ENCODE peak calls at places on chromosomes 11 and 22, in six cellular contexts. One of them, this sample, is unnamed.

GRCh38 chr11:16825968-16826367 is 87.5 kb downstream of the C11orf58 start:
- DNase-seq in K562: no peak
- DNase-seq in HepG2: no peak
- DNase-seq in H1: no peak
- DNase-seq in GM12878: no peak
- DNase-seq in SK-N-SH: no peak
- DNase-seq in this sample: no peak

GRCh38 chr11:118916842-118917388 is 8.8 kb downstream of the BCL9L start:
- DNase-seq in GM12878: no peak
- DNase-seq in H1: no peak
- DNase-seq in K562: peak; percentile 56
- DNase-seq in SK-N-SH: no peak
- DNase-seq in HepG2: peak; percentile 54
- DNase-seq in this sample: no peak

GRCh38 chr22:30855677-30856518 is 112.7 kb downstream of the MORC2 start:
- DNase-seq in H1: no peak
- DNase-seq in GM12878: no peak
- DNase-seq in K562: no peak
- DNase-seq in SK-N-SH: no peak
- DNase-seq in HepG2: no peak
- DNase-seq in this sample: no peak

GRCh38 chr22:39570665-39571064 is at the start of gene CACNA1I:
- DNase-seq in SK-N-SH: no peak
- DNase-seq in GM12878: no peak
- DNase-seq in H1: no peak
- DNase-seq in HepG2: no peak
- DNase-seq in K562: no peak
- DNase-seq in this sample: no peak

GRCh38 chr11:102138677-102139076 is 28.4 kb downstream of the YAP1 start:
- DNase-seq in SK-N-SH: no peak
- DNase-seq in K562: no peak
- DNase-seq in H1: no peak
- DNase-seq in HepG2: no peak
- DNase-seq in GM12878: no peak
- DNase-seq in this sample: no peak

GRCh38 chr11:57772562-57772961 is 11.0 kb downstream of the CTNND1 start:
- DNase-seq in HepG2: no peak
- DNase-seq in K562: no peak
- DNase-seq in SK-N-SH: no peak
- DNase-seq in GM12878: no peak
- DNase-seq in H1: no peak
- DNase-seq in this sample: no peak

GRCh38 chr11:115963170-115963569 is 459.0 kb upstream of the CADM1 start:
- DNase-seq in HepG2: no peak
- DNase-seq in SK-N-SH: no peak
- DNase-seq in H1: no peak
- DNase-seq in GM12878: no peak
- DNase-seq in K562: no peak
- DNase-seq in this sample: no peak

GRCh38 chr11:65776196-65776595 is 4.6 kb downstream of the AP5B1 start:
- DNase-seq in SK-N-SH: no peak
- DNase-seq in K562: no peak
- DNase-seq in GM12878: no peak
- DNase-seq in HepG2: peak; percentile 43
- DNase-seq in H1: no peak
- DNase-seq in this sample: peak; percentile 97

GRCh38 chr22:49623176-49623575 is 204.5 kb downstream of the BRD1 start:
- DNase-seq in H1: no peak
- DNase-seq in GM12878: no peak
- DNase-seq in HepG2: no peak
- DNase-seq in SK-N-SH: no peak
- DNase-seq in K562: no peak
- DNase-seq in this sample: no peak

GRCh38 chr11:60915250-60915914 is 1.4 kb downstream of the TMEM109 start:
- DNase-seq in SK-N-SH: peak; percentile 65
- DNase-seq in HepG2: no peak
- DNase-seq in GM12878: peak; percentile 69
- DNase-seq in H1: peak; percentile 73
- DNase-seq in K562: peak; percentile 27
- DNase-seq in this sample: peak; percentile 41

GRCh38 chr11:121372671-121373429 is 79.3 kb upstream of the SORL1 start:
- DNase-seq in K562: no peak
- DNase-seq in HepG2: no peak
- DNase-seq in GM12878: peak; percentile 82
- DNase-seq in SK-N-SH: no peak
- DNase-seq in H1: no peak
- DNase-seq in this sample: no peak

GRCh38 chr11:4086584-4087353 is 7.8 kb upstream of the RRM1 start:
- DNase-seq in K562: no peak
- DNase-seq in HepG2: no peak
- DNase-seq in GM12878: no peak
- DNase-seq in SK-N-SH: no peak
- DNase-seq in H1: no peak
- DNase-seq in this sample: no peak

GRCh38 chr11:133041928-133042890 is 490.1 kb downstream of the OPCML start:
- DNase-seq in K562: no peak
- DNase-seq in H1: no peak
- DNase-seq in HepG2: no peak
- DNase-seq in GM12878: no peak
- DNase-seq in SK-N-SH: no peak
- DNase-seq in this sample: no peak

GRCh38 chr11:110349109-110349996 is 52.9 kb upstream of the RDX start:
- DNase-seq in K562: no peak
- DNase-seq in GM12878: peak; percentile 94
- DNase-seq in SK-N-SH: no peak
- DNase-seq in H1: no peak
- DNase-seq in HepG2: no peak
- DNase-seq in this sample: no peak

GRCh38 chr11:106426696-106427095 is 349.2 kb downstream of the AASDHPPT start:
- DNase-seq in H1: no peak
- DNase-seq in K562: no peak
- DNase-seq in HepG2: no peak
- DNase-seq in SK-N-SH: no peak
- DNase-seq in GM12878: no peak
- DNase-seq in this sample: no peak

GRCh38 chr22:22210375-22210774 is 34.2 kb upstream of the VPREB1 start:
- DNase-seq in SK-N-SH: no peak
- DNase-seq in HepG2: no peak
- DNase-seq in GM12878: no peak
- DNase-seq in H1: no peak
- DNase-seq in K562: no peak
- DNase-seq in this sample: no peak

GRCh38 chr11:2156416-2157182 is 4.4 kb downstream of the INS start:
- DNase-seq in GM12878: no peak
- DNase-seq in H1: peak; percentile 97
- DNase-seq in K562: peak; percentile 64
- DNase-seq in SK-N-SH: peak; percentile 96
- DNase-seq in HepG2: peak; percentile 42
- DNase-seq in this sample: peak; percentile 27

GRCh38 chr11:23976776-23977380 is 520.0 kb upstream of the LUZP2 start:
- DNase-seq in HepG2: no peak
- DNase-seq in SK-N-SH: no peak
- DNase-seq in K562: no peak
- DNase-seq in H1: no peak
- DNase-seq in GM12878: no peak
- DNase-seq in this sample: no peak

GRCh38 chr11:72543849-72544535 is 109.7 kb upstream of the CLPB start:
- DNase-seq in H1: no peak
- DNase-seq in SK-N-SH: peak; percentile 39
- DNase-seq in GM12878: no peak
- DNase-seq in HepG2: no peak
- DNase-seq in K562: no peak
- DNase-seq in this sample: no peak

GRCh38 chr22:29028468-29028867 is 33.2 kb downstream of the C22orf31 start:
- DNase-seq in HepG2: no peak
- DNase-seq in GM12878: no peak
- DNase-seq in H1: no peak
- DNase-seq in SK-N-SH: no peak
- DNase-seq in K562: no peak
- DNase-seq in this sample: no peak

GRCh38 chr11:134008593-134008992 is 51.8 kb upstream of the IGSF9B start:
- DNase-seq in SK-N-SH: no peak
- DNase-seq in GM12878: no peak
- DNase-seq in K562: no peak
- DNase-seq in H1: no peak
- DNase-seq in HepG2: no peak
- DNase-seq in this sample: no peak

GRCh38 chr22:38304526-38304925 is 12.7 kb downstream of the CSNK1E start:
- DNase-seq in SK-N-SH: no peak
- DNase-seq in K562: no peak
- DNase-seq in HepG2: no peak
- DNase-seq in H1: no peak
- DNase-seq in GM12878: no peak
- DNase-seq in this sample: no peak

GRCh38 chr11:124946735-124947141 is 7.3 kb upstream of the CCDC15 start:
- DNase-seq in K562: no peak
- DNase-seq in HepG2: no peak
- DNase-seq in H1: no peak
- DNase-seq in GM12878: no peak
- DNase-seq in SK-N-SH: no peak
- DNase-seq in this sample: no peak

GRCh38 chr11:35605691-35606090 is 12.6 kb upstream of the FJX1 start:
- DNase-seq in K562: no peak
- DNase-seq in SK-N-SH: no peak
- DNase-seq in H1: no peak
- DNase-seq in GM12878: no peak
- DNase-seq in HepG2: no peak
- DNase-seq in this sample: no peak

GRCh38 chr11:5713695-5714094 is 22.6 kb upstream of the OR56B1 start:
- DNase-seq in GM12878: no peak
- DNase-seq in K562: peak; percentile 23
- DNase-seq in HepG2: no peak
- DNase-seq in H1: no peak
- DNase-seq in SK-N-SH: no peak
- DNase-seq in this sample: no peak

GRCh38 chr11:5712507-5712906 is 22.9 kb downstream of the TRIM22 start:
- DNase-seq in GM12878: no peak
- DNase-seq in H1: no peak
- DNase-seq in K562: no peak
- DNase-seq in SK-N-SH: no peak
- DNase-seq in HepG2: no peak
- DNase-seq in this sample: no peak
- TF ChIP-seq CTCF in GM12878: peak; percentile 60
- TF ChIP-seq CTCF in H1: no peak
- TF ChIP-seq CTCF in K562: no peak
- TF ChIP-seq CTCF in SK-N-SH: peak; percentile 63
- TF ChIP-seq CTCF in HepG2: no peak
- TF ChIP-seq CTCF in this sample: no peak

DNA sequence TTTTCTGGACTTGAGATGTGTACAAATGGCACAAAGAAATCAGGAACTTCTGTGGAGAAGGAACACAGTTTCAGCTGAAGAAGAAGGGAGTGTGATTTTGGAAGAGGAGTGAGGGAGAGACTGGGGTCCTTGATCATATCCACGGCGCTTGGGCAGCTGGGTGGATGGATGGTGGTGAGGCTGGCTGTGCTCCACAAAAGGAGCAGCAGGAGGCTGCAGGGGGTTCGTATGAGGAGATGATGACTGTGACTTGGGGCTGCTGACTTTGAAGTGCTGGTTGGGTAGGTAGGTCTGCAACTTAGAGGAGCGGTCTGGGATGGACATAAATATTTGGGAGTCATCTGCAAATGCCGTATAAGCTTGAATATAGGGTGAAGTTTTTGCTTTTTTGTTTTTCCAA is 1.3 kb upstream of the DCHS1 start:
- DNase-seq in GM12878: no peak
- DNase-seq in H1: peak; percentile 43
- DNase-seq in K562: no peak
- DNase-seq in HepG2: no peak
- DNase-seq in SK-N-SH: no peak
- DNase-seq in this sample: no peak
- H3K27ac ChIP-seq in GM12878: no peak overlapping the region
- H3K27ac ChIP-seq in H1: no peak overlapping the region
- H3K27ac ChIP-seq in K562: no peak overlapping the region
- H3K27ac ChIP-seq in HepG2: no peak overlapping the region
- H3K27ac ChIP-seq in SK-N-SH: no peak overlapping the region
- H3K27ac ChIP-seq in this sample: no peak overlapping the region

GRCh38 chr11:93741094-93741881 is at the start of the genes C11orf54 and TAF1D:
- DNase-seq in SK-N-SH: peak; percentile 94
- DNase-seq in HepG2: peak; percentile 96
- DNase-seq in H1: peak; percentile 93
- DNase-seq in GM12878: peak; percentile 93
- DNase-seq in K562: peak; percentile 99
- DNase-seq in this sample: peak; percentile 91

GRCh38 chr11:93741882-93742226 is 382 bp downstream of the C11orf54 start:
- DNase-seq in HepG2: peak; percentile 95
- DNase-seq in K562: peak; percentile 59
- DNase-seq in H1: no peak
- DNase-seq in SK-N-SH: no peak
- DNase-seq in GM12878: no peak
- DNase-seq in this sample: no peak

GRCh38 chr11:93738647-93739081 is 2.6 kb downstream of the TAF1D start:
- DNase-seq in HepG2: no peak
- DNase-seq in K562: no peak
- DNase-seq in H1: no peak
- DNase-seq in SK-N-SH: no peak
- DNase-seq in GM12878: no peak
- DNase-seq in this sample: no peak

GRCh38 chr11:93740031-93740801 is 1.1 kb downstream of the TAF1D start:
- DNase-seq in HepG2: peak; percentile 75
- DNase-seq in SK-N-SH: no peak
- DNase-seq in K562: peak; percentile 54
- DNase-seq in GM12878: no peak
- DNase-seq in H1: no peak
- DNase-seq in this sample: peak; percentile 64

DNA sequence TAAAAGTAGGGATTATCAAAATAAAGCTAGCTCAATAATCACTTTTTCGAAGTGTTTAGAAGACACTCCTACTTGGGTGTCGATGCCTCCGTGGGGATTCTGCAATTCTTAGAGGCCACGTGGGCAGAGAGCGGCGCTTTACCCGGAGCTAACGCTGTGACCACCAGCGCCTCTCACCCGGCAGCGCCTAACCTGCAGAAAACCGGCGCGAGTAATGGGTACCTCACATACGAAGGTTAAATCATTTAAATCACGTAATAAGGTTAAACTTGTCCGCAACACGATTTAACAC is 547 bp downstream of the TAF1D start:
- DNase-seq in HepG2: peak; percentile 60
- DNase-seq in K562: peak; percentile 80
- DNase-seq in H1: no peak
- DNase-seq in SK-N-SH: peak; percentile 58
- DNase-seq in GM12878: no peak
- DNase-seq in this sample: peak; percentile 74
- TF ChIP-seq GABPA in HepG2: no peak
- TF ChIP-seq GABPA in K562: no peak
- TF ChIP-seq GABPA in H1: no peak
- TF ChIP-seq GABPA in SK-N-SH: no peak
- TF ChIP-seq GABPA in GM12878: no peak
- TF ChIP-seq GABPA in this sample: no peak

GRCh38 chr11:83674498-83674897 is 388.3 kb upstream of the CCDC90B start:
- DNase-seq in HepG2: no peak
- DNase-seq in GM12878: no peak
- DNase-seq in H1: no peak
- DNase-seq in K562: no peak
- DNase-seq in SK-N-SH: no peak
- DNase-seq in this sample: no peak

GRCh38 chr11:83666149-83666548 is 380.0 kb upstream of the CCDC90B start:
- DNase-seq in HepG2: no peak
- DNase-seq in GM12878: no peak
- DNase-seq in H1: no peak
- DNase-seq in K562: no peak
- DNase-seq in SK-N-SH: no peak
- DNase-seq in this sample: no peak

GRCh38 chr11:83676061-83676460 is 389.9 kb upstream of the CCDC90B start:
- DNase-seq in K562: no peak
- DNase-seq in HepG2: no peak
- DNase-seq in GM12878: no peak
- DNase-seq in H1: no peak
- DNase-seq in SK-N-SH: no peak
- DNase-seq in this sample: no peak

GRCh38 chr11:83671295-83671694 is 385.1 kb upstream of the CCDC90B start:
- DNase-seq in K562: no peak
- DNase-seq in HepG2: no peak
- DNase-seq in H1: no peak
- DNase-seq in GM12878: no peak
- DNase-seq in SK-N-SH: no peak
- DNase-seq in this sample: no peak
- TF ChIP-seq CTCF in K562: no peak
- TF ChIP-seq CTCF in HepG2: no peak
- TF ChIP-seq CTCF in H1: no peak
- TF ChIP-seq CTCF in GM12878: peak; percentile 33
- TF ChIP-seq CTCF in SK-N-SH: peak; percentile 37
- TF ChIP-seq CTCF in this sample: no peak

This sample was measured in HL-60.